ENCODE peak calls at places on chromosome 19, in four cellular contexts. One of them, this sample, is unnamed.

GRCh38 chr19:29121684-29122083 is 91.3 kb downstream of the UQCRFS1 start:
- DNase-seq in HepG2: no peak
- DNase-seq in A549: peak
- DNase-seq in GM12878: no peak
- DNase-seq in this sample: peak

GRCh38 chr19:31340059-31341025 is 8.9 kb downstream of the TSHZ3 start:
- DNase-seq in HepG2: no peak
- DNase-seq in A549: no peak
- DNase-seq in GM12878: no peak
- DNase-seq in this sample: peak

GRCh38 chr19:37691881-37692504 is 27.6 kb downstream of the ZNF607 start:
- DNase-seq in HepG2: peak
- DNase-seq in A549: no peak
- DNase-seq in GM12878: peak
- DNase-seq in this sample: peak

GRCh38 chr19:49687150-49687549 is 2.2 kb upstream of the ADM5 start:
- DNase-seq in HepG2: no peak
- DNase-seq in A549: no peak
- DNase-seq in GM12878: no peak
- DNase-seq in this sample: no peak

GRCh38 chr19:48192750-48193149 is 22.3 kb downstream of the ZSWIM9 start:
- DNase-seq in HepG2: no peak
- DNase-seq in A549: no peak
- DNase-seq in GM12878: no peak
- DNase-seq in this sample: no peak

GRCh38 chr19:17021793-17022590 is 4.6 kb downstream of the CPAMD8 start:
- DNase-seq in HepG2: peak
- DNase-seq in A549: no peak
- DNase-seq in GM12878: no peak
- DNase-seq in this sample: no peak

GRCh38 chr19:52464798-52465470 is 11.6 kb downstream of the ZNF578 start:
- DNase-seq in HepG2: peak
- DNase-seq in A549: peak
- DNase-seq in GM12878: no peak
- DNase-seq in this sample: no peak

GRCh38 chr19:35596366-35596999 is 10.5 kb downstream of the PMIS2 start:
- DNase-seq in HepG2: peak
- DNase-seq in A549: peak
- DNase-seq in GM12878: peak
- DNase-seq in this sample: peak

GRCh38 chr19:8004723-8005513 is 523 bp downstream of the ELAVL1 start:
- DNase-seq in HepG2: no peak
- DNase-seq in A549: no peak
- DNase-seq in GM12878: no peak
- DNase-seq in this sample: peak

GRCh38 chr19:48190288-48191284 is 20.1 kb downstream of the ZSWIM9 start:
- DNase-seq in HepG2: peak
- DNase-seq in A549: peak
- DNase-seq in GM12878: no peak
- DNase-seq in this sample: no peak

GRCh38 chr19:52535831-52536800 is 8.6 kb downstream of the ZNF808 start:
- DNase-seq in HepG2: no peak
- DNase-seq in A549: no peak
- DNase-seq in GM12878: peak
- DNase-seq in this sample: peak

GRCh38 chr19:37938379-37938778 is 31.4 kb downstream of the SIPA1L3 start:
- DNase-seq in HepG2: no peak
- DNase-seq in A549: no peak
- DNase-seq in GM12878: no peak
- DNase-seq in this sample: no peak

GRCh38 chr19:13398780-13399726 is 107.2 kb downstream of the CACNA1A start:
- DNase-seq in HepG2: no peak
- DNase-seq in A549: peak
- DNase-seq in GM12878: no peak
- DNase-seq in this sample: no peak

GRCh38 chr19:47141695-47142094 is 11.1 kb downstream of the SAE1 start:
- DNase-seq in HepG2: no peak
- DNase-seq in A549: no peak
- DNase-seq in GM12878: no peak
- DNase-seq in this sample: no peak

GRCh38 chr19:31570718-31571117 is 221.5 kb upstream of the TSHZ3 start:
- DNase-seq in HepG2: no peak
- DNase-seq in A549: no peak
- DNase-seq in GM12878: no peak
- DNase-seq in this sample: no peak

GRCh38 chr19:49741210-49741844 is 21.8 kb downstream of the TSKS start:
- DNase-seq in HepG2: peak
- DNase-seq in A549: no peak
- DNase-seq in GM12878: no peak
- DNase-seq in this sample: no peak

GRCh38 chr19:46951236-46951986 is 68.2 kb upstream of the NPAS1 start:
- DNase-seq in HepG2: peak
- DNase-seq in A549: peak
- DNase-seq in GM12878: no peak
- DNase-seq in this sample: no peak

GRCh38 chr19:40592170-40592569 is 9.0 kb upstream of the LTBP4 start:
- DNase-seq in HepG2: peak
- DNase-seq in A549: peak
- DNase-seq in GM12878: no peak
- DNase-seq in this sample: peak

GRCh38 chr19:12833418-12833746 is 997 bp downstream of the RTBDN start:
- DNase-seq in HepG2: no peak
- DNase-seq in A549: no peak
- DNase-seq in GM12878: no peak
- DNase-seq in this sample: peak

GRCh38 chr19:34711890-34712289 is 22.2 kb upstream of the ZNF181 start:
- DNase-seq in HepG2: no peak
- DNase-seq in A549: no peak
- DNase-seq in GM12878: no peak
- DNase-seq in this sample: no peak

GRCh38 chr19:36775768-36776167 is 3.2 kb upstream of the ZNF850 start:
- DNase-seq in HepG2: no peak
- DNase-seq in A549: no peak
- DNase-seq in GM12878: no peak
- DNase-seq in this sample: no peak

GRCh38 chr19:13441810-13442512 is 64.3 kb downstream of the CACNA1A start:
- DNase-seq in HepG2: peak
- DNase-seq in A549: peak
- DNase-seq in GM12878: no peak
- DNase-seq in this sample: no peak

GRCh38 chr19:20067898-20068297 is 9.9 kb upstream of the ZNF90 start:
- DNase-seq in HepG2: no peak
- DNase-seq in A549: no peak
- DNase-seq in GM12878: no peak
- DNase-seq in this sample: no peak

GRCh38 chr19:13689050-13689449 is 75.3 kb upstream of the MRI1 start:
- DNase-seq in HepG2: peak
- DNase-seq in A549: peak
- DNase-seq in GM12878: peak
- DNase-seq in this sample: peak

GRCh38 chr19:46288896-46289588 is 7.8 kb upstream of the HIF3A start:
- DNase-seq in HepG2: peak
- DNase-seq in A549: peak
- DNase-seq in GM12878: no peak
- DNase-seq in this sample: no peak

GRCh38 chr19:41264581-41265375 is 606 bp downstream of the HNRNPUL1 start:
- DNase-seq in HepG2: peak
- DNase-seq in A549: peak
- DNase-seq in GM12878: no peak
- DNase-seq in this sample: peak

GRCh38 chr19:39411832-39412099 is 703 bp upstream of the PLEKHG2 start:
- DNase-seq in HepG2: peak
- DNase-seq in A549: peak
- DNase-seq in GM12878: peak
- DNase-seq in this sample: peak

DNA sequence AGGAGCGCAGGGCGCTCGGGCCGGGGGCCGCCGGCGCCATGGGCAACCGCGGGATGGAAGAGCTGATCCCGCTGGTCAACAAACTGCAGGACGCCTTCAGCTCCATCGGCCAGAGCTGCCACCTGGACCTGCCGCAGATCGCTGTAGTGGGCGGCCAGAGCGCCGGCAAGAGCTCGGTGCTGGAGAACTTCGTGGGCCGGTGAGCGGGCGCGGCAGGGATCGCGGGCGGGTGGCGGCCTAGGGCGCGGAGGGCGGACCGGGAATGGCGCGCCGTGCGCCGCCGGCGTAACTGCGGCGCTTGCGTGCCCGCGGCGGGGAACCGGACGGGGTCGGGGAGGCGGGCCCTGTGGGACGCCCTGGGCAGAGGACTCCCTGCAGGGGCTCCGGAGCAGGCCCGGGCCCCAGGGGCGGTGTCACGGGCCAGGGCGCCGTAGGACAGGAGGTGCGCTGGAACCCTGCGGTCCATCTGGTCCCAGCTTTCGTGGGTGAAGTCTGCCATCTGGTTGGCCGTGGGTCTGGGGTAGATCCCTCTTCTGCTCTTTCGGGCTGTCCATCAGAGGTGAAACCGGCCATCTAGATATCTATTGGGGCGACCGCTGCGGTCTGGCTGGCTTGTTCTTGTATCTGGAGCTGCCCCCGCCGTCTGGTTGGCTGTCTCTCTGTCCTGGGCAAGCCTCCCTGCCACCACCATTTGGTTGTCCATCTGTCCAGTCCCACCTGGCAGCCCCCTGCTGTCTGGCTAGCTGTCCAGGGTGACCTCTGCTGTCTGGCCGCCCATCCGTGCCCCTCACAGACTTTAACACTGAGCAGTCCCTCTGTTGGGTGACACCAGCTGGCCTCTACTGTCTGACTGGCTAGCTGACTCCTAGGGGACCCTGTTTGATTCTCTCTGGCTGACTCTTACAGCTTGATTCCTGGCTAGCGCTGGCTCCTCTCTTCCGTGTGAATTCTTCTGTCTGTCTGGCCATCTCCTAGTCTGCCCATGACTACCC is 622 bp downstream of the DNM2 start:
- DNase-seq in HepG2: no peak
- DNase-seq in A549: no peak
- DNase-seq in GM12878: no peak
- DNase-seq in this sample: peak
- TF ChIP-seq PBX3 in HepG2: no peak
- TF ChIP-seq PBX3 in A549: no peak
- TF ChIP-seq PBX3 in GM12878: peak
- TF ChIP-seq PBX3 in this sample: no peak

GRCh38 chr19:55373993-55374757 is 2.5 kb upstream of the TMEM190 start:
- DNase-seq in HepG2: no peak
- DNase-seq in A549: peak
- DNase-seq in GM12878: no peak
- DNase-seq in this sample: peak
- TF ChIP-seq PBX3 in HepG2: no peak
- TF ChIP-seq PBX3 in A549: peak
- TF ChIP-seq PBX3 in GM12878: no peak
- TF ChIP-seq PBX3 in this sample: no peak

DNA sequence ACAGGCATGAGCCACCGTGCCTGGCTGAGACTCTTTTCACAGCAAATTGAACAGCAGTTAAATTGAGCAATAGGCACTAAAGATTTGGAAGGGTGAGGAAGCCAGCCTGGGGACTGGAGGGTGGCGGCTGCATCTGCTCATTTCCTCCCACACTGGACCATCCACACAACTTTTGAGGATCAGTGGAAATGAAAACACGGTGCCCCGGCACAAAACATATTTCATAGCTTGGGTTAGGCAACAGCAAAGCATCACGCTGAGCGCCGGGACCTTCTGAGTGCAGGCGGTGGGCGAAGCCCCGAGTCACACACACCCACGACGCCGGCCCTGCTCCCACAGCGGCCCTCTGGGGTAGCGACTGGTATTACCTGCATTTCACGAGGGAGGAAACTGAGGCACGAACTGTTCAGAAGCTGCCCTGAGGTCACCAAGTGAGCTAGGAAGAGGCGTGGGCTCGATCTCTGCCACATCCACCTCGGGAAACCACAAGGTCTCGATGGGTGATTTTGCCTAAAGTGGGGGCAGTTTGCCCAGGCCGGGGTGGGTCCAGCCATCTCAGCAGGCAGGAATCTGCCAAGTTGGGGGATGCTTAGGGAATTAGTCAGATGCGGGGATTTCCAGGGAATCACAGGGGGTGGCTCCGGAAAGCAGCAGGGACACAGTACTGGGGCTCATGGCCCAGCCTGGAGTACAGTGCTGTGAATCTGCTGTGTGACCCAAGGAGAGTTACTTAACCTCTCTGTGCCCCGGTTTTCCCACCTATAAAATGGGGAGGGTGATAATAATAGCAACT is 3.5 kb upstream of the SBNO2 start:
- DNase-seq in HepG2: no peak
- DNase-seq in A549: peak
- DNase-seq in GM12878: no peak
- DNase-seq in this sample: no peak
- TF ChIP-seq PBX3 in HepG2: no peak
- TF ChIP-seq PBX3 in A549: no peak
- TF ChIP-seq PBX3 in GM12878: no peak
- TF ChIP-seq PBX3 in this sample: peak

GRCh38 chr19:58059003-58059671 is at the start of gene ZNF135:
- DNase-seq in HepG2: no peak
- DNase-seq in A549: no peak
- DNase-seq in GM12878: no peak
- DNase-seq in this sample: peak
- TF ChIP-seq PBX3 in HepG2: no peak
- TF ChIP-seq PBX3 in A549: no peak
- TF ChIP-seq PBX3 in GM12878: no peak
- TF ChIP-seq PBX3 in this sample: no peak

DNA sequence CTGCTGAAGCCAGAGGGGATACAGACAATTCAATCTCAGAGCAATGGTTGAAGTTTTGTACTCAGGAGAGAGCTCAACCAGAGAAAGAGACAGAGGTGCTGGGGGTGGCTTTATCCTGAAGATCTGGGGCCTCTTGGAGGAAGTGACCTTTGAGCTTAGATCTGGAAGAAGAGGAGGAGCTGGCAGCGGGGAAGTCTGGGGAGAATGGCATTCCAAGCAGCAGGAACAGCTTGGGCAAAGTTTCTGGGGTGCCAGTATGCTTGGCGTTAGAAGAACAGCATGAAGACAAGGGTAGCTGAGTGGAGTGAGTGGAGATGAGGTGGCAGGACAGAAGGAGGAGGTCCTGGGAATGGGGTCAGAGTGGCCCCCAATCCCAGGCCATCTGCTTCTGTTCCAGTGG is 11.3 kb downstream of the MAST3 start:
- DNase-seq in HepG2: no peak
- DNase-seq in A549: no peak
- DNase-seq in GM12878: no peak
- DNase-seq in this sample: no peak
- TF ChIP-seq PBX3 in HepG2: no peak
- TF ChIP-seq PBX3 in A549: no peak
- TF ChIP-seq PBX3 in GM12878: no peak
- TF ChIP-seq PBX3 in this sample: no peak

GRCh38 chr19:43634068-43634467 is 5.6 kb downstream of the CADM4 start:
- DNase-seq in HepG2: no peak
- DNase-seq in A549: no peak
- DNase-seq in GM12878: no peak
- DNase-seq in this sample: no peak

GRCh38 chr19:43633520-43633919 is 6.1 kb downstream of the CADM4 start:
- DNase-seq in HepG2: no peak
- DNase-seq in A549: no peak
- DNase-seq in GM12878: no peak
- DNase-seq in this sample: no peak

GRCh38 chr19:43636121-43636683 is 3.4 kb downstream of the CADM4 start:
- DNase-seq in HepG2: peak
- DNase-seq in A549: no peak
- DNase-seq in GM12878: no peak
- DNase-seq in this sample: no peak

GRCh38 chr19:43634516-43634876 is 5.2 kb downstream of the CADM4 start:
- DNase-seq in HepG2: no peak
- DNase-seq in A549: no peak
- DNase-seq in GM12878: no peak
- DNase-seq in this sample: no peak

GRCh38 chr19:43634877-43635560 is 4.6 kb downstream of the CADM4 start:
- DNase-seq in HepG2: peak
- DNase-seq in A549: no peak
- DNase-seq in GM12878: no peak
- DNase-seq in this sample: no peak
- TF ChIP-seq PBX3 in HepG2: no peak
- TF ChIP-seq PBX3 in A549: no peak
- TF ChIP-seq PBX3 in GM12878: no peak
- TF ChIP-seq PBX3 in this sample: no peak

This sample was measured in SK-N-SH.